ENCODE peak calls at places on chromosomes 13 and 19, in nine cellular contexts. W is nephron progenitor cell, Y is type B pancreatic cell, I is stomach, F is tibial artery, R is psoas muscle, T is Panc1, S is AG09309, V is tibial nerve. G is an unnamed sample.

GRCh38 chr19:4594199-4594598 is 34.7 kb upstream of the SEMA6B start:
- DNase-seq in W (no peak), V (no peak), T (no peak), F (no peak), Y (no peak), I (no peak), R (no peak), S (no peak), G (no peak)

GRCh38 chr13:113544896-113545295 is 39.7 kb upstream of the TFDP1 start:
- DNase-seq in V (no peak), T (no peak), W (no peak), I (no peak), F (peak), Y (peak), S (no peak), R (no peak), G (no peak)

GRCh38 chr19:45577111-45577905 is 7.3 kb downstream of the OPA3 start:
- DNase-seq in Y (no peak), T (no peak), V (no peak), W (no peak), S (peak), F (no peak), R (peak), I (peak), G (no peak)

GRCh38 chr19:5485286-5485636 is 30.0 kb downstream of the ZNRF4 start:
- DNase-seq in I (no peak), F (no peak), Y (no peak), S (no peak), R (no peak), T (no peak), V (no peak), W (no peak), G (no peak)

GRCh38 chr19:41595258-41595889 is 19.4 kb downstream of the CEACAM21 start:
- DNase-seq in I (peak), W (peak), Y (no peak), V (peak), R (peak), F (no peak), T (peak), S (peak), G (peak)

GRCh38 chr19:30696514-30696913 is 324.3 kb downstream of the ZNF536 start:
- DNase-seq in I (no peak), S (no peak), Y (no peak), V (no peak), R (no peak), W (peak), T (no peak), F (peak), G (peak)

GRCh38 chr13:30985637-30986205 is 53.3 kb downstream of the TEX26 start:
- DNase-seq in R (no peak), Y (no peak), W (no peak), V (no peak), T (no peak), F (no peak), I (no peak), S (no peak), G (no peak)

GRCh38 chr19:480016-480855 is 16.1 kb upstream of the MADCAM1 start:
- DNase-seq in V (peak), F (peak), R (peak), Y (no peak), I (peak), S (no peak), W (peak), T (no peak), G (peak)

GRCh38 chr13:25752957-25753540 is 298.8 kb downstream of the SHISA2 start:
- DNase-seq in S (no peak), T (no peak), I (peak), Y (no peak), F (peak), V (peak), W (no peak), R (peak), G (no peak)

GRCh38 chr19:39083983-39084731 is at the start of gene ACP7:
- DNase-seq in W (peak), I (no peak), T (no peak), R (no peak), Y (no peak), V (no peak), S (no peak), F (no peak), G (no peak)

GRCh38 chr19:19078801-19079200 is 15.0 kb downstream of the SLC25A42 start:
- DNase-seq in R (no peak), S (no peak), Y (no peak), T (no peak), I (no peak), W (no peak), V (no peak), F (no peak), G (no peak)

GRCh38 chr13:80586356-80586755 is 245.4 kb upstream of the SPRY2 start:
- DNase-seq in T (no peak), S (no peak), W (no peak), V (no peak), Y (no peak), F (no peak), R (no peak), I (no peak), G (no peak)

GRCh38 chr19:47726467-47726866 is 13.2 kb downstream of the EHD2 start:
- DNase-seq in R (no peak), W (no peak), V (no peak), F (no peak), Y (no peak), I (no peak), T (no peak), S (no peak), G (no peak)

GRCh38 chr19:48963371-48964204 is 1.5 kb upstream of the FTL start:
- DNase-seq in I (peak), T (no peak), R (peak), V (peak), Y (peak), S (no peak), W (peak), F (peak), G (peak)

GRCh38 chr13:32881792-32882175 is 134.4 kb upstream of the KL start:
- DNase-seq in I (no peak), W (no peak), Y (no peak), F (no peak), R (no peak), S (no peak), T (no peak), V (no peak), G (no peak)

GRCh38 chr19:36140289-36141038 is 598 bp downstream of the CAPNS1 start:
- DNase-seq in Y (no peak), W (peak), I (peak), S (no peak), V (peak), F (peak), T (no peak), R (no peak), G (peak)

GRCh38 chr13:113848431-113849260 is 15.2 kb downstream of the GAS6 start:
- DNase-seq in S (no peak), V (no peak), R (peak), F (no peak), Y (peak), T (no peak), W (no peak), I (peak), G (no peak)

DNA sequence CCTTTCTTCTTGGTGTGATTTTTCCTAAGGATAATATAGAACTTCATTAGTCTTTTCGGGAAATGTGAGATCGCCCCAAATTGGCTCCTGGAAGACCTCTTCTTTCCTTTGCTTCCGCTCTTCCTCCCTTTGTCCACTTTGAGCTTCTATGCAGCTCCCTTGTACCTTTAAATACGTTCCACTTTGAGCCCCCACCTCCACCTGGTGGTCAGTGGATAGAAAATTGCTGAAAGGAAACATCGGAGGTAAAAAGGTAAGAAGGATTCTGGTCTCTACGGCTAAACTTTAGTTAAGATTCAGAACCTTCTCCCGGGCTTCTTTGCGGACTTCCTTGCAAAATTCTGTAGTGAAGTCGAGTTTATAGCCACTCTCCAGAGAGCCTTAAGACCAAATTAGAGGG is 55.0 kb upstream of the TM9SF2 start:
- DNase-seq in V (no peak), W (no peak), T (no peak), I (no peak), Y (no peak), R (no peak), F (no peak), S (no peak), G (no peak)
- TF ChIP-seq CTCF in V (no peak), W (peak), T (peak), I (no peak), Y (peak), R (no peak), F (no peak), S (no peak), G (peak)

GRCh38 chr19:11792942-11793341 is 5.4 kb upstream of the ZNF491 start:
- DNase-seq in S (no peak), W (no peak), Y (no peak), R (no peak), I (no peak), T (no peak), V (no peak), F (no peak), G (no peak)

GRCh38 chr19:11797491-11797890 is 832 bp upstream of the ZNF491 start:
- DNase-seq in R (peak), Y (peak), T (peak), S (peak), W (peak), I (peak), V (peak), F (peak), G (peak)

GRCh38 chr19:11798391-11799296 is at the start of gene ZNF491:
- DNase-seq in V (peak), S (peak), I (peak), R (peak), Y (peak), W (peak), F (peak), T (peak), G (peak)
- TF ChIP-seq CTCF in V (peak), S (peak), I (no peak), R (peak), Y (peak), W (peak), F (peak), T (peak), G (peak)

DNA sequence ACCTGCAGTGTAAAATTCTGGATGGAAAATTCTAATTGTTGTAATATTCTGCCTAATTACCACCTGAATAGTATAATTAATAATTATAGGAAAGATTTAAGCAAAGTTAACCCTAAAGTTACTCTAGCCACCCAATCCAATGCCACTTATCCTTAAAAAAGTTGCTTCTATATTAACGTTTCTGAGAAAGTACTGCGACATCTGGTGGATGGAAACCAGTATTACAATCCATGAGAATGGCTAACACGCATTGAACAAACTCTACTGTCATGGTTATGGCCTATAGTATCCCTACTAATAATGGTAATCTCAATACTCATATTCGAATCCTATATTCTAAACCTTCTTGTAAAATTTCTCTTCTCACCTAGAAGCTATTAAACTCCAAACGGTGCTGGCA is 1551.8 kb downstream of the SLITRK1 start:
- DNase-seq in R (no peak), T (no peak), I (no peak), F (no peak), V (no peak), Y (no peak), S (no peak), W (no peak), G (no peak)
- TF ChIP-seq CTCF in R (no peak), T (peak), I (no peak), F (no peak), V (no peak), Y (peak), S (peak), W (peak), G (peak)

DNA sequence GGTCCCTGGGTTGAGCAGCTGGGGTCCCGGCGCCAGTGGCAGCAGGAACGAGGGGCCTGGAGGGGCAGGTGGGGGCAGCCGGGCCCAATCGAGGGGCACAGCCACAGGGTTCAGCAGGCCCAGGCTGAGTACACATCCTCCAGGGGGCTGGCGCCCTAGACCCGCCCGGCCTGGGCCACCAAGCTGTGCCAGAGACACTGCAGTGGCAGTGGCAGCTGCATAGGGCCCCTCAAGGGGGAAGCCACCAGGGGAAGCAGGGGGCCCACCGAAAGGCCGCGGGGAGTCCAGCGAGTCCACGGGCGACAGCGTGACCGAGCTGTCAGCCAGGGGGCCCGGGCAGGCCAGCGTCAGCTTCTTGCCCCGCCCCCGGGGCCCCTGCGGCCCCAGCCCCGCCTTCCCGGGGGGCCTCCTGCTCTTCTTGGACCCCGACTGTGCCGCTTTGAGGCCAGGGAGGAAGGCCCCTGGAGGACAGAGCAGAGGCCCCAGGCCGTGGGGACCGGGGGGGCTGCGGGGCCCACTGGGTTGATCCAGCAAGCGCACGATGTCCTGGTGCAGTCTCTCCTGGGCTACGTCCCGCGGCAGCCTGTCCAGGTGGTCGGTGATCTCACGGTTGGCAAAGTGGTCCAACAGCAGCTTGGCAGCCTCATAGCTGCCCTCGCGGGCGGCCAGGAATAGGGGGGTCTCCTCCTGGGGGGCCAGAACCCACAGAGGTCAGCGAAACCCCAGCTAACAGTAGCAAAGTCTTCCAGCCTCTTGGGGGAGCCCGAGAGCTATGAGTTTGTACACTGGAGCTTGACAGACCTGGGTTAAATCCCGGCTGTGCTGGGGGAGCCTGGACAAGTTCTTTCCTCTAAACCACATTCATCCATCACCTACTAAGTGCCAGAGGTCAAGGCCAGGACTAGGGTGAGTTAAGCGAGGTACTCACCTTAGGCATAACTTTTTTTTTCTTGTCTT is 39.5 kb downstream of the NOTCH3 start:
- DNase-seq in R (no peak), Y (no peak), V (no peak), T (no peak), W (peak), S (no peak), I (no peak), F (peak), G (peak)
- TF ChIP-seq CTCF in R (no peak), Y (peak), V (no peak), T (peak), W (peak), S (peak), I (no peak), F (no peak), G (peak)

GRCh38 chr19:56170261-56170660 is 5.5 kb upstream of the GALP start:
- DNase-seq in T (peak), V (no peak), W (no peak), R (no peak), I (no peak), Y (no peak), F (no peak), S (peak), G (no peak)
- TF ChIP-seq CTCF in T (no peak), V (no peak), W (no peak), R (no peak), I (no peak), Y (no peak), F (no peak), S (no peak), G (no peak)

GRCh38 chr13:110812869-110813645 is 99.6 kb downstream of the ING1 start:
- DNase-seq in T (no peak), S (no peak), I (no peak), F (peak), V (no peak), W (no peak), R (no peak), Y (no peak), G (no peak)

GRCh38 chr13:110811751-110812110 is 98.2 kb downstream of the ING1 start:
- DNase-seq in R (no peak), V (no peak), W (no peak), F (no peak), Y (no peak), I (no peak), T (no peak), S (no peak), G (no peak)

GRCh38 chr13:110812111-110812868 is 98.8 kb downstream of the ING1 start:
- DNase-seq in W (no peak), T (no peak), I (no peak), R (no peak), S (no peak), V (no peak), Y (no peak), F (peak), G (no peak)

GRCh38 chr13:110809871-110810486 is 96.5 kb downstream of the ING1 start:
- DNase-seq in I (no peak), V (no peak), Y (no peak), W (no peak), F (no peak), T (no peak), S (no peak), R (no peak), G (no peak)

DNA sequence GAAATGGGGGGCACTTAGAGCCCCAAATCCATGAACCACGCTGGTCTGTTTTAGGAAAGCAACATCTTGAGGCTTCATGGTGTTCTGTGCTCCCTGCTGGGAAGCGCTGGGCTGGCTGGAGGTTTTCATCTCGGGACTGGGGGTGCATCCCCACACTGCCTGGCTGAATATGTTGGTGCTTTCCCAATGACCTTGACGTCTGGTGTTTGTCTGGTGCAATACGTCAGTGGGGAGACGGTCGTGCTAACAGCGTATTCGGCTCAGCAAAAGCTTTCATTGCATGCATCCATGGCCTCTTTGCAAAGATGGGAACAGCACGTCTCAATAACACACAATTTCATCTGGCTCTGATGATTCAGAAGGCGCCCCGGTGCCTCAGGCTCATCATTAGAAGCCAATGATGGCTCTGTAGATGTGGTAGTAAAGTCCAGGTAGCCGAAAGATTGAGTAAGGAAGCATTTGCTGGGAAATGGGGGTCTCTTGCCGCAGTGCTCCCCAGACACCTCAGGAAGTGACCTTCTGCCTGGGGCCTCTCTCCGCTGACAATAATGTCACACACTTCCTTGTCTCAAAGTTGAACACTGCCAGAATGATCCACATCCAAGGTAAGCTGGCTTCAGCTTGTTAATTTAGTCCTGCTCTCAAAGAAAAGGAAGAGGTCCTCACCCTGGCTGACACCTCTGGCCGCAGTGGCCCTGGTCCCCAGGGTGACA is 97.7 kb downstream of the ING1 start:
- DNase-seq in Y (no peak), V (no peak), T (no peak), R (no peak), F (peak), I (no peak), S (no peak), W (no peak), G (no peak)
- TF ChIP-seq CTCF in Y (no peak), V (no peak), T (no peak), R (no peak), F (no peak), I (no peak), S (no peak), W (no peak), G (no peak)